ENCODE peak calls at places on chromosome 10, in eight cellular contexts. L is transverse colon, K is stomach, F is tibial nerve, S is GM12878, R is suprapubic skin, O is HepG2, P is ovary. Z is an unnamed sample.

GRCh38 chr10:46555713-46556514 is 544 bp downstream of the GPRIN2 start:
- DNase-seq in L (peak), K (peak), F (peak), S (no peak), R (peak), O (no peak), P (peak), Z (no peak)

GRCh38 chr10:71587941-71588573 is 131.5 kb downstream of the C10orf105 start:
- DNase-seq in L (no peak), K (no peak), F (no peak), S (no peak), R (no peak), O (no peak), P (no peak), Z (no peak)

GRCh38 chr10:68542046-68542445 is 14.7 kb upstream of the SLC25A16 start:
- DNase-seq in L (no peak), K (no peak), F (no peak), S (no peak), R (no peak), O (no peak), P (no peak), Z (no peak)

GRCh38 chr10:80253266-80253962 is 36.0 kb downstream of the MAT1A start:
- DNase-seq in L (no peak), K (no peak), F (no peak), S (peak), R (no peak), O (no peak), P (no peak), Z (no peak)

GRCh38 chr10:3295501-3296005 is 123.0 kb upstream of the PITRM1 start:
- DNase-seq in L (no peak), K (no peak), F (no peak), S (no peak), R (no peak), O (no peak), P (no peak), Z (no peak)

GRCh38 chr10:80461208-80462183 is 7.4 kb downstream of the TSPAN14 start:
- DNase-seq in L (no peak), K (no peak), F (no peak), S (no peak), R (peak), O (no peak), P (no peak), Z (no peak)

GRCh38 chr10:4686644-4686996 is 139.4 kb upstream of the AKR1E2 start:
- DNase-seq in L (no peak), K (no peak), F (no peak), S (no peak), R (no peak), O (peak), P (no peak), Z (no peak)

GRCh38 chr10:133082685-133083421 is 4.9 kb upstream of the ADGRA1 start:
- DNase-seq in L (no peak), K (no peak), F (no peak), S (no peak), R (no peak), O (no peak), P (no peak), Z (peak)

GRCh38 chr10:129966831-129967578 is 2.9 kb upstream of the EBF3 start:
- DNase-seq in L (no peak), K (no peak), F (no peak), S (no peak), R (peak), O (no peak), P (no peak), Z (no peak)

GRCh38 chr10:21926358-21926890 is 77.1 kb downstream of the DNAJC1 start:
- DNase-seq in L (no peak), K (no peak), F (no peak), S (no peak), R (no peak), O (no peak), P (no peak), Z (no peak)

DNA sequence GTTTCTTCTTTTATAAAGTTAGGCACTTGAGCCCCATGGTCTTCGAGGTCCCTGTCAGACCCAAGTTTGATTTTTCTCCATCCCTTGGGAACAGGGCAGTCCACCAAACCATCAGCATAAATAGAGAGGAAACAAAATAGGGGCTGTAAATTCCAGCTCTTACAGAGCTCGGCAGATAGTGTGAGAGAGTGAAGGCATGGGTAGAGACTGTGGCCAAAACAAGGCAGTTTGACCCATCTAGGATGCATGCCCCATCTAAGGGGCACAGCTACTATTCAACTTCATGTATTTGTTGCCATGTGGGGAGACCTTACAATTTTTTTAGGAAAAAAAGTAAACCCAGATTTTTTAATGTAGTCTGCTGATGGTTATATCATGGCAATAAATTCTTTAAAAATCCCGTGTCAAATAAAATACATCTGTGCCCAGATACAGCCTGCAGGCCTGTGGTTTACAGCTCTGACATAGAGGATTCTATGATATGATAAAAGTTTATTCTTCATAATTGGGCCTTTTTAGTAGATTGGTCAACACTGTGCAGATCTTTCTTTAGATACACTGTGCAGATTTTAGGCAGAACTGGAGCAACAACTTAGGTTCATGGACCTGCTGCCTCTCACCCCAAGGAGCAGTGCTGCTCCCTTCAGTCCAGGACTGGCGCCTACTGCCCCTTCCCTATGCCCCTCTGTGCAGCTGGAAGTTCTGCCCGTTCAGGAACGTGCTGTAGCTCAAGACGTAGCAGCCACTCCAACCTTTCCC is 5.3 kb downstream of the PPP1R3C start:
- DNase-seq in L (no peak), K (no peak), F (no peak), S (no peak), R (no peak), O (no peak), P (no peak), Z (no peak)
- TF ChIP-seq EP300 in L (no peak), K (no peak), F (no peak), S (no peak), R (no peak), O (no peak), P (no peak), Z (no peak)

DNA sequence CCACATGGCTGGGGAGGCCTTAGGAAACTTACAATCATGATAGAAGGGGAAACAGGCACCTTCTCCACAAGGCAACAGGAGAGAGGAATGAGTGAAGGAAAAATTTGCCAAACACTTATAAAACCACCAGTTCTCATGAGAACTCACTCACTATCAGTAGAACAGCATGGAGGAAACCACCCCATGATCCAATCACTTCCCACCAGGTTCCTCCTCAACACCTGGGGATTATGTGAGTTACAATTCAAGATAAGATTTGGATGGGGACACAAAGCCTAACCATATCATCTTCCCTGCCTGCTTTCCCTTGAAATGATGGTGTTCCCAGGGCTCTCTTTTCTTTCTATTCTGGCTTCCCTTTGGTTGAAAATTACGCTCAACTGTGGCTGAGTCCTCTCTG is 262.7 kb upstream of the HABP2 start:
- DNase-seq in L (no peak), K (no peak), F (no peak), S (no peak), R (no peak), O (no peak), P (no peak), Z (no peak)
- TF ChIP-seq EP300 in L (no peak), K (no peak), F (no peak), S (no peak), R (no peak), O (no peak), P (no peak), Z (no peak)

GRCh38 chr10:27319752-27320561 is 79.4 kb upstream of the ACBD5 start:
- DNase-seq in L (peak), K (peak), F (peak), S (no peak), R (peak), O (no peak), P (no peak), Z (peak)
- TF ChIP-seq EP300 in L (no peak), K (no peak), F (peak), S (no peak), R (no peak), O (no peak), P (no peak), Z (no peak)

DNA sequence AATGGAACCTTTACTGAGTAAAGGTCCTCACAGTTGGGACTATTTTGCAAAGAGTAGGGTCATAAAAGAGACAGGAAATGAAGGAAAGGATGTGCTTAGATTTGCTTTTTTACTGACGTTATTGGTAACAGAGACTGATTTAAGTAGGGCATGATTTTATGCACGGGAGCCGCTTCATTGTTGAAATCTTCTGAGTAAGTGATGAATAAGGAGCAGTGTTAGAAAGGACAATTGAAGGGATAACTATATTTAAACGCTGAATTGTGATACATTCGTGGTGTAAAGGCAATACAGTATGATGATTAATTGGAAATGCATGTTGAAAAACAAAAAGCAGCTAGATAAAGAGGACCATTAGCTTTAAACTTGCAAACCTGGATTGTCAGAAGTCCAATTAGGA is 261.5 kb downstream of the MALRD1 start:
- DNase-seq in L (no peak), K (no peak), F (no peak), S (no peak), R (no peak), O (no peak), P (no peak), Z (no peak)
- TF ChIP-seq EP300 in L (no peak), K (no peak), F (no peak), S (no peak), R (no peak), O (no peak), P (no peak), Z (no peak)

GRCh38 chr10:88450201-88450600 is 132.9 kb downstream of the RNLS start:
- DNase-seq in L (no peak), K (no peak), F (no peak), S (no peak), R (no peak), O (no peak), P (no peak), Z (no peak)
- TF ChIP-seq EP300 in L (no peak), K (no peak), F (no peak), S (no peak), R (no peak), O (no peak), P (no peak), Z (no peak)

DNA sequence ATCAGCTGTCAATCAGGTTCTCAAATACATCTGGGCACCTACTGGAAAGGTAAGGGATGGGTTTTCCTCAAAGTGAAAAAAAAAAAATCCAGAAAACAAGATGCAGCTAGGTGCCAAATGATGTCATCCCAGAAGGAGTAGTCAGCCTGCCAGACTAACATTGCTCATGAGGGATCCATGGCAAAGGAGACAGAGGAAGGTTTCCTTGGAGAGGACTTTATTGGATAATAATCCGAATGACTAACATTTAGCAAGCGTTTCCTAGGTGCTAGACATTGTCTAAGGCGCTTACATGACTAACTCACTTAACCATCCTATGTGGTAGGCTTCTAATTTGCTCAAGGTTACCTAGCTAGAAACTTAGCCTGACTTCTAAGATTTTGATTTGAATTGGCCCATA is 125.8 kb upstream of the CXCL12 start:
- DNase-seq in L (no peak), K (no peak), F (no peak), S (no peak), R (no peak), O (no peak), P (no peak), Z (no peak)
- TF ChIP-seq EP300 in L (no peak), K (no peak), F (no peak), S (no peak), R (no peak), O (no peak), P (no peak), Z (no peak)

Z was measured in K562.